ENCODE peak calls at places on chromosomes 5 and 9, in six cellular contexts. W is adrenal gland; L is AG10803; Y is CD8-positive, alpha-beta memory T cell; D is hippocampal formation; T is activated T-cell treated with anti-CD3 and anti-CD28 coated beads for 24 hours. J is an unnamed sample.

GRCh38 chr5:68745459-68745858 is 348.4 kb upstream of the SLC30A5 start:
- DNase-seq in W (no peak), L (peak), Y (no peak), D (no peak), T (no peak), J (no peak)

GRCh38 chr9:100641166-100641565 is 63.3 kb downstream of the CAVIN4 start:
- DNase-seq in W (no peak), L (no peak), Y (no peak), D (no peak), T (no peak), J (no peak)

GRCh38 chr9:128633057-128633456 is 23.6 kb downstream of the DYNC2I2 start:
- DNase-seq in W (no peak), L (no peak), Y (peak), D (no peak), T (no peak), J (no peak)

GRCh38 chr5:90097082-90097477 is 312.5 kb downstream of the CETN3 start:
- DNase-seq in W (no peak), L (no peak), Y (no peak), D (no peak), T (no peak), J (no peak)

GRCh38 chr5:157267766-157268480 is 2.0 kb downstream of the CYFIP2 start:
- DNase-seq in W (no peak), L (no peak), Y (no peak), D (no peak), T (no peak), J (no peak)

GRCh38 chr9:83538172-83538889 is at the start of gene FRMD3:
- DNase-seq in W (peak), L (peak), Y (no peak), D (peak), T (peak), J (peak)

GRCh38 chr5:78597858-78598415 is 50.6 kb downstream of the LHFPL2 start:
- DNase-seq in W (no peak), L (peak), Y (no peak), D (no peak), T (no peak), J (no peak)

GRCh38 chr5:176716320-176716719 is 69.0 kb downstream of the TSPAN17 start:
- DNase-seq in W (peak), L (peak), Y (no peak), D (no peak), T (no peak), J (no peak)

J was measured in transverse colon.